ENCODE peak calls at places on chromosome 20, in seven cellular contexts. A is K562, G is GM23338, S is HCT116, V is endothelial cell of umbilical vein, T is HepG2, R is H1. N is an unnamed sample.

GRCh38 chr20:43431120-43431519 is 26.6 kb upstream of the SRSF6 start:
- DNase-seq in A (peak), G (no peak), S (no peak), V (no peak), T (no peak), R (no peak), N (no peak)

GRCh38 chr20:18443841-18444240 is 23.0 kb downstream of the DZANK1 start:
- DNase-seq in A (no peak), G (no peak), S (no peak), V (no peak), T (no peak), R (no peak), N (no peak)

GRCh38 chr20:48204499-48204898 is 419.2 kb upstream of the SULF2 start:
- DNase-seq in A (no peak), G (no peak), S (no peak), V (no peak), T (no peak), R (no peak), N (no peak)

GRCh38 chr20:62405108-62405980 is 1.7 kb downstream of the CABLES2 start:
- DNase-seq in A (peak), G (peak), S (no peak), V (peak), T (peak), R (no peak), N (no peak)

GRCh38 chr20:38117635-38118034 is 47.4 kb downstream of the TGM2 start:
- DNase-seq in A (no peak), G (no peak), S (no peak), V (peak), T (peak), R (no peak), N (no peak)

GRCh38 chr20:52411611-52412010 is 220.0 kb upstream of the ZFP64 start:
- DNase-seq in A (no peak), G (no peak), S (no peak), V (no peak), T (no peak), R (no peak), N (no peak)

GRCh38 chr20:46056970-46057855 is 28.2 kb downstream of the SLC12A5 start:
- DNase-seq in A (peak), G (peak), S (no peak), V (peak), T (no peak), R (peak), N (no peak)

GRCh38 chr20:37777556-37777955 is 83.7 kb downstream of the CTNNBL1 start:
- DNase-seq in A (no peak), G (no peak), S (no peak), V (peak), T (no peak), R (no peak), N (no peak)

GRCh38 chr20:37454636-37455035 is 66.4 kb upstream of the NNAT start:
- DNase-seq in A (no peak), G (no peak), S (no peak), V (no peak), T (no peak), R (no peak), N (no peak)

GRCh38 chr20:34618676-34619075 is 58.2 kb downstream of the PIGU start:
- DNase-seq in A (no peak), G (no peak), S (no peak), V (no peak), T (no peak), R (no peak), N (no peak)

GRCh38 chr20:7967199-7967844 is 27.1 kb upstream of the HAO1 start:
- DNase-seq in A (no peak), G (no peak), S (no peak), V (no peak), T (no peak), R (no peak), N (no peak)

GRCh38 chr20:19992996-19993908 is 23.9 kb upstream of the NAA20 start:
- DNase-seq in A (peak), G (peak), S (peak), V (peak), T (peak), R (no peak), N (no peak)

DNA sequence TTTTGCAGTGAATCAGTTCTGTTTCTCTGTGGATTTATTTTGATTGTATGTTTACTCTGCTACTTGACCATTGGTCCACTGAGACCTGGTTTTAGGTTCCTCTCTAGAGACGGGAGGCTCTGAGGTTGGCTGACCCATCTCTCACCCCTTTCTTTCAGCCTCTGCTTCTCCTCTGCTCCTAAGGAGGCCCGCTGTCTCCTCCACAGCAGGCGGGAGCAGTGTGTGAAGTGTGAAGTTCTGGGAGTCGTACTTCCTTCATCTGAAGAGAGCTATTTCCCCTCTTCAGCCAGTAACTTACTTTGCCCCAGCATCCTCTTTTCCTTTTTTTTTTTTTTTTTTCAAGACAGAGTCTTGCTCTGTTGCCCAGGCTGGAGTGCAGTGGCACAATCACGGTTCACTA is 21.1 kb downstream of the PDRG1 start:
- DNase-seq in A (no peak), G (no peak), S (no peak), V (no peak), T (no peak), R (no peak), N (no peak)
- TF ChIP-seq EZH2 in A (no peak), G (no peak), S (no peak), V (no peak), T (no peak), R (no peak), N (no peak)

GRCh38 chr20:63700199-63701050 is 4.0 kb downstream of the TNFRSF6B start:
- DNase-seq in A (no peak), G (no peak), S (no peak), V (no peak), T (no peak), R (no peak), N (no peak)

GRCh38 chr20:63698739-63699465 is 2.5 kb downstream of the TNFRSF6B start:
- DNase-seq in A (peak), G (no peak), S (peak), V (peak), T (no peak), R (no peak), N (no peak)

GRCh38 chr20:63701051-63701328 is 4.5 kb downstream of the TNFRSF6B start:
- DNase-seq in A (no peak), G (no peak), S (no peak), V (no peak), T (no peak), R (no peak), N (no peak)

GRCh38 chr20:63697868-63698545 is 1.6 kb downstream of the TNFRSF6B start:
- DNase-seq in A (no peak), G (peak), S (no peak), V (no peak), T (no peak), R (peak), N (no peak)

GRCh38 chr20:63699466-63700198 is 3.2 kb downstream of the TNFRSF6B start:
- DNase-seq in A (peak), G (no peak), S (no peak), V (no peak), T (no peak), R (no peak), N (no peak)
- TF ChIP-seq POLR2AphosphoS5 in A (peak), G (peak), S (peak), V (peak), T (peak), R (no peak), N (peak)

DNA sequence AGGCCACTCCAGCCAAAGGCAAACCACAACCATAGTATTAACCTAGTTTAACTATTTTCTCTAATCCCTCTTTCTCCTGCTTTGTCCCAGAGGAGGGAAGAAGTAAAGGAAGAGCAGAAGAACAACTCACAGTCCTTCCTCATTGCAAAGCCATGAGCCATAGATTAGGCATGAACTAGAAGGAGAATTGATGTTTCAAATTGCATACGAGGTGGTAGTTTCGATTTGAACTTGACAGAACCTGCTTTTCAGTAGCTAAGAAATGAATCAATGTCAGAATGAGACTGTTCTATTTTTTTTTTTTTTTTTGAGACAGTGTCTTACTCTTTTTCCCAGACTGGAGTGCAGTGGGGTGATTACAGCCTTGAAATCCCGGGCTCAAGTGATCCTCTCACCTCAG is 48.3 kb downstream of the PROKR2 start:
- DNase-seq in A (no peak), G (no peak), S (no peak), V (no peak), T (no peak), R (no peak), N (no peak)
- H3K4me3 ChIP-seq in A (no peak), G (no peak), S (no peak), V (no peak), T (no peak), R (no peak), N (no peak)

GRCh38 chr20:57654998-57655811 is 35.0 kb upstream of the ZBP1 start:
- DNase-seq in A (no peak), G (peak), S (no peak), V (no peak), T (no peak), R (peak), N (no peak)
- TF ChIP-seq EZH2 in A (no peak), G (no peak), S (no peak), V (no peak), T (no peak), R (no peak), N (no peak)

DNA sequence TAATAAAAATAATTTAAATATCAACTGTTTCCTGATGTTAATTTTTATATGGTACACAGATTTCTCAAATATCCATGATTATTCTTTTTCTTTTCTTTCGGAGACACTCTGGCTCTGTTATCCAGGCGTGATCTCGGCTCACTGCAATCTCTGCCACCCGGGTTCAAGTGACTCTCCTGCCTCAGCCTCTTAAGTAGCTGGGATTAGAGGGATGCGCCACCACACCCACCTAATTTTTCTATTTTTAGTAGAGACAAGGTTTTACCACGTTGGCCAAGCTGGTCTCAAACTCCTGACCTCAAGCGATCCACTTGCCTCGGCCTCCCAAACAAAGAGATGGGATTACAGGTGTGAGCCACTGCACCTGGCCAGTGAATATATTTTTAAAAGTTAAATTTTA is 20.5 kb downstream of the ROMO1 start:
- DNase-seq in A (no peak), G (no peak), S (no peak), V (no peak), T (no peak), R (no peak), N (no peak)
- TF ChIP-seq POLR2AphosphoS5 in A (no peak), G (no peak), S (no peak), V (no peak), T (no peak), R (no peak), N (no peak)

DNA sequence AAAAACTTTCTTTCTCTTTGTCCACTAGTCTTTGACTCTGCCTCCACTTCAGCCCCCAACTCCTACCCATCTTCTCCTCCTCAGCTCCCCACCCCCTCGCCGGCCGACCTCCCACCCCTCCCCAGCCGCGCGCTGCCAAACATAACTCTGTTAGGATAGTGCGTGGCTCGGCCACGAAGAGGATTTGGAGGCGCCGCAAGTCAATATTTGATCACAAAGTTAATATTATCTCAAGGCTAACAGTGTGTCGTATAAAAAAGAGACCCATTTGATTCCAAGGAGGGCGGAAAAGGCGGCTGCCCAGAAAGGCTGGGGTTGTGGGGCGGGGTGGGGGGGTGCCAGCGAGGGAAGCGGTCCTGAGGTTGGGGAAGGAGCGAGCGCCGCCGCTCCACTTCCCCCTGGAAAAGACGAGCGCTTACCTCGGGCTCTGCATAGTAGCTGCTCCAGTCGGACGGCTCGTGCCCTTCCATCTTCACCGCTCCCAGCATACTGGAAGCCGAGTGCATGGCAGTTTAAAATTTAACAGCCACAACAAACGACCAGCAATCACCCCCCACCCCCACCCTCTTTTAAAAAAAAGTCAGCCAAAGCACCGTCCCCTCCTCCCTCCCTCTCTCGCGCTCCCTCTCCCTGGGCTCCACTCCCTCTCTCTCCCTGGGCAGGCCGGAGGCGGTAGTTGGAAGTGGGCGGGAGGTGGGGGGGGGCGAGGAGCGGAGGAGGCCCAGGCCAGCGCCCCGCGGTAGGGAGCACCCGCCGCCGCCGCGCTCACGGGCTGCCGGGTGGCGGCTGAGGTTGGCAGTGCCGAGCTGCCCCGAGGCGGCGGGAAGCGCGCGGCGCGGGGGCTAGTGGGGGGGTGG is at the start of gene FOXA2:
- DNase-seq in A (peak), G (peak), S (no peak), V (no peak), T (peak), R (peak), N (no peak)
- H3K4me3 ChIP-seq in A (peak), G (peak), S (no peak), V (no peak), T (peak), R (peak), N (no peak)

GRCh38 chr20:642398-643174 is 10.4 kb downstream of the SRXN1 start:
- DNase-seq in A (peak), G (peak), S (no peak), V (no peak), T (peak), R (no peak), N (no peak)
- TF ChIP-seq EZH2 in A (no peak), G (no peak), S (no peak), V (no peak), T (no peak), R (no peak), N (no peak)

GRCh38 chr20:6769953-6770831 is 2.7 kb downstream of the BMP2 start:
- DNase-seq in A (no peak), G (peak), S (no peak), V (peak), T (no peak), R (peak), N (no peak)
- TF ChIP-seq POLR2AphosphoS5 in A (no peak), G (no peak), S (no peak), V (no peak), T (no peak), R (no peak), N (no peak)

GRCh38 chr20:23086931-23087411 is 847 bp upstream of the CD93 start:
- DNase-seq in A (no peak), G (no peak), S (no peak), V (peak), T (no peak), R (no peak), N (no peak)

GRCh38 chr20:23084845-23085355 is 1.2 kb downstream of the CD93 start:
- DNase-seq in A (no peak), G (no peak), S (no peak), V (peak), T (no peak), R (no peak), N (no peak)

GRCh38 chr20:23087587-23088275 is 1.6 kb upstream of the CD93 start:
- DNase-seq in A (peak), G (no peak), S (no peak), V (no peak), T (no peak), R (no peak), N (no peak)

GRCh38 chr20:23085415-23086055 is 589 bp downstream of the CD93 start:
- DNase-seq in A (no peak), G (no peak), S (no peak), V (no peak), T (no peak), R (no peak), N (no peak)

GRCh38 chr20:23086056-23086551 is at the start of gene CD93:
- DNase-seq in A (peak), G (peak), S (no peak), V (peak), T (no peak), R (no peak), N (no peak)
- H3K4me3 ChIP-seq in A (no peak), G (no peak), S (no peak), V (peak), T (no peak), R (no peak), N (no peak)

N was measured in SK-N-MC.